ENCODE peak calls at places on chromosomes 11 and 22, in four cellular contexts. Q, E, R and B are unnamed samples.

GRCh38 chr11:121664144-121664543 is 211.4 kb upstream of the SORL1-AS1 start:
- DNase-seq in E (no peak), R (no peak), Q (no peak), B (no peak)

GRCh38 chr22:41951898-41952474 is at the start of gene SMIM45:
- DNase-seq in E (no peak), R (peak; percentile 87), Q (no peak), B (peak; percentile 72)

GRCh38 chr11:46615756-46616155 is 1.3 kb downstream of the HARBI1 start:
- DNase-seq in R (no peak), E (no peak), Q (no peak), B (no peak)

GRCh38 chr11:119148855-119149370 is at the start of gene ABCG4:
- DNase-seq in E (no peak), Q (no peak), R (peak; percentile 70), B (peak; percentile 88)

GRCh38 chr11:100949443-100949842 is 180.2 kb downstream of the PGR start:
- DNase-seq in R (no peak), Q (no peak), E (no peak), B (no peak)

GRCh38 chr11:44125598-44125997 is 30.1 kb downstream of the EXT2 start:
- DNase-seq in Q (no peak), R (no peak), E (no peak), B (no peak)

GRCh38 chr22:37068859-37069258 is 17.3 kb downstream of the KCTD17 start:
- DNase-seq in Q (no peak), E (no peak), R (peak; percentile 86), B (peak; percentile 78)

GRCh38 chr11:134754823-134755198 is 342.8 kb upstream of the B3GAT1 start:
- DNase-seq in E (no peak), R (no peak), Q (no peak), B (no peak)

GRCh38 chr22:26527574-26528465 is 15.5 kb upstream of the TFIP11 start:
- DNase-seq in Q (no peak), E (no peak), R (no peak), B (no peak)

GRCh38 chr22:44701824-44702478 is at the start of gene PRR5:
- DNase-seq in E (peak; percentile 81), Q (peak; percentile 90), R (peak; percentile 71), B (peak; percentile 96)

GRCh38 chr22:23216331-23217170 is 36.2 kb downstream of the BCR start:
- DNase-seq in Q (peak; percentile 53), E (peak; percentile 46), R (no peak), B (no peak)

GRCh38 chr11:134037093-134037908 is 31.6 kb upstream of the JAM3 start:
- DNase-seq in Q (peak; percentile 25), E (peak; percentile 66), R (peak; percentile 82), B (peak; percentile 58)

GRCh38 chr11:57335023-57335342 is 709 bp downstream of the SSRP1 start:
- DNase-seq in Q (no peak), E (no peak), R (no peak), B (no peak)

GRCh38 chr22:22687638-22688500 is 43.5 kb downstream of the GGTLC2 start:
- DNase-seq in Q (peak; percentile 90), R (peak; percentile 63), E (no peak), B (peak; percentile 41)

GRCh38 chr11:1019321-1019910 is 17.1 kb downstream of the MUC6 start:
- DNase-seq in Q (no peak), R (no peak), E (no peak), B (peak; percentile 65)

GRCh38 chr11:10478066-10478465 is 23.0 kb downstream of the AMPD3 start:
- DNase-seq in E (no peak), Q (no peak), R (no peak), B (peak; percentile 2)

GRCh38 chr22:32339190-32340012 is 18.3 kb upstream of the RFPL3 start:
- DNase-seq in E (no peak), R (peak; percentile 60), Q (no peak), B (no peak)

GRCh38 chr11:131491503-131491902 is 121.1 kb downstream of the NTM start:
- DNase-seq in R (no peak), Q (no peak), E (no peak), B (no peak)

GRCh38 chr11:131486937-131487336 is 116.5 kb downstream of the NTM start:
- DNase-seq in E (no peak), Q (no peak), R (no peak), B (no peak)

GRCh38 chr11:131483877-131484276 is 113.5 kb downstream of the NTM start:
- DNase-seq in R (no peak), E (no peak), Q (no peak), B (no peak)

GRCh38 chr11:131486100-131486499 is 115.7 kb downstream of the NTM start:
- DNase-seq in Q (no peak), E (no peak), R (no peak), B (no peak)

DNA sequence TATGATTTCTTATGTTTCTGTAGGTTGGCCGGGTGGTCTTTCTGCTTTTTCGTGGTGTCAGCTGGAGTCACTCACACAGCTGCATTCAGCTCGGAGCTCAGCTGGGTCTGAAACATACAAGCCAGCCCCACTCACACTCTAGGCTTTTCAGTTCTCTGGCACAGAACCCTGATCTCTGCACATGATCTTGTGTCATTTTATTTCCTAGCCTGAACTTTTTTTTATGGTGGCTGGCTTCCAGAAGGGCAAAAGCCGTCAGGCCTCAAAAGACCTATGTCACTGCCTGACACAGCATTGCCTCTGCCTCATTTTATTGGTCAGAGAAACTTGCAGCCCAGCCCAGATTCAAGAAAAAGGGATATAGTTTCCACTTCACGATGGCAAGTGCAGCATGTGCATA is 117.8 kb downstream of the NTM start:
- DNase-seq in E (no peak), Q (no peak), R (no peak), B (no peak)
- H3K27me3 ChIP-seq in E (no peaks in the 10 kb centered on the region), Q (no peaks in the 10 kb centered on the region), R (no peaks in the 10 kb centered on the region), B (no peaks in the 10 kb centered on the region)

DNA sequence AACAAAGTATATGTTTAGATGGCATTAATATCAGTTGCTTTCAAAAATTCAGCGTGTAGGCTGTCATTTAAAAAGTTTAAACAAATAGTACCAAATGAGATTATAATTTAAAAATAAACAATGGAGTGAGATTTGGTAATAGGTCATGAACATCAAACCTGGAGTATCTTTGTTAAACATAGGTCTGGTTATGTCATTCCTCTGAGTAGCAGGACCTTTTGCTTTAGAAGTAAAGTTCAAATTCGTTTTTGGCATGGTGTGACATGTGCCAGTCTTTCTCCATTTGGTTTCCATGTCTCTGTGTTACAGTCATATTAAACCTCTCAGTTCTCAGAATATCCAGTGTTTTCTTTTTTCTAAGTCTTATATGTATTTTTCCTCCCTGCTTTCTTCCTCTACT is 242.4 kb downstream of the TMEM135 start:
- DNase-seq in Q (no peak), E (no peak), R (no peak), B (no peak)
- H3K27me3 ChIP-seq in Q (no peaks in the 10 kb centered on the region), E (no peaks in the 10 kb centered on the region), R (no peaks in the 10 kb centered on the region), B (no peaks in the 10 kb centered on the region)

GRCh38 chr11:72643547-72643946 is 30.7 kb downstream of the PDE2A start:
- DNase-seq in E (no peak), Q (no peak), R (no peak), B (no peak)

GRCh38 chr11:72641900-72642814 is 32.1 kb downstream of the PDE2A start:
- DNase-seq in E (no peak), Q (peak; percentile 87), R (peak; percentile 56), B (peak; percentile 30)

GRCh38 chr11:72646024-72646423 is 28.2 kb downstream of the PDE2A start:
- DNase-seq in Q (no peak), R (no peak), E (no peak), B (no peak)

GRCh38 chr11:72641522-72641899 is 32.7 kb downstream of the PDE2A start:
- DNase-seq in Q (no peak), R (no peak), E (no peak), B (no peak)

DNA sequence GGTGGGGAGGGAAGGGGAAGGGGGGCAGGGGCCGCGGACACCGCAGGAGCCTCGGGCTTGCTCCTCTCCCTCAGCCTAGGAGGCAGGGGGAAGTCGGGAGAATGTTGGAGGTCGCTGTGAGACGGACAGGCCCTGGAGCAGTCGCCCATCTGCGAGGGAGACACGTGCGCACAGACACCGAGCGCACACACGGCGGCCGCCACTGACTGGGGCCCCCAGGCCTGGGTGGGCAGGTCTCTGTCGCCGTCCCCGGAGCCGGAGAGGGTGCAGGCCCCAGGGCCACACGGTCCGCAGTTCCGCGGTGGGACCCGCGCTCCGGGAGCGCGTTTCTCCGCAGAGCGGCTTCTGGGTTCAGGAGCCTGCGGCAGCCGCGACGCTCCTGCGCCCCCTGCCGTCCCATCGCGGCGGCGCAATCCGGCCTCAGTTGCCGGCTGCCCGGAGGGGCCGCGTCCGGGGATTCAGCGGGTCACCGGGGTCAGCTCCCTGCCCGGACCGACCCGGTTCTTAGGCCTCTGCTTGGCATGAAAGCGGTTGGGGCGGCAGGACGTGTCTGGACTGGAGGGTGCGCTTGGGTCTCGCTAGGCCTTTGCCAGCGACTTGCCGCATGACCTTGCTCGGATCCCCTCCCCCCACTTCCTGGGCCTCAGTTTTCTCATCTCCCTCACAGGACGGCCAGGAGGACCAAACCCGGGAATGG is 31.3 kb downstream of the PDE2A start:
- DNase-seq in R (peak; percentile 72), Q (peak; percentile 85), E (peak; percentile 68), B (peak; percentile 95)
- H3K27me3 ChIP-seq in R (peaks cover 44% of the 10 kb centered on the region), Q (peaks cover 30% of the 10 kb centered on the region), E (peaks cover 21% of the 10 kb centered on the region), B (peaks cover 19% of the 10 kb centered on the region)

GRCh38 chr11:20105427-20105826 is 54.8 kb downstream of the DBX1 start:
- DNase-seq in E (no peak), R (no peak), Q (no peak), B (no peak)
- H3K27me3 ChIP-seq in E (no peaks in the 10 kb centered on the region), R (no peaks in the 10 kb centered on the region), Q (no peaks in the 10 kb centered on the region), B (no peaks in the 10 kb centered on the region)

GRCh38 chr11:117794144-117794543 is 2.9 kb downstream of the DSCAML1 start:
- DNase-seq in Q (no peak), R (no peak), E (no peak), B (no peak)

GRCh38 chr11:117794772-117795629 is 2.0 kb downstream of the DSCAML1 start:
- DNase-seq in E (no peak), R (peak; percentile 32), Q (no peak), B (no peak)

GRCh38 chr11:117792992-117793391 is 4.0 kb downstream of the DSCAML1 start:
- DNase-seq in Q (no peak), E (no peak), R (no peak), B (no peak)

GRCh38 chr11:117793521-117793920 is 3.5 kb downstream of the DSCAML1 start:
- DNase-seq in E (no peak), Q (no peak), R (no peak), B (no peak)

DNA sequence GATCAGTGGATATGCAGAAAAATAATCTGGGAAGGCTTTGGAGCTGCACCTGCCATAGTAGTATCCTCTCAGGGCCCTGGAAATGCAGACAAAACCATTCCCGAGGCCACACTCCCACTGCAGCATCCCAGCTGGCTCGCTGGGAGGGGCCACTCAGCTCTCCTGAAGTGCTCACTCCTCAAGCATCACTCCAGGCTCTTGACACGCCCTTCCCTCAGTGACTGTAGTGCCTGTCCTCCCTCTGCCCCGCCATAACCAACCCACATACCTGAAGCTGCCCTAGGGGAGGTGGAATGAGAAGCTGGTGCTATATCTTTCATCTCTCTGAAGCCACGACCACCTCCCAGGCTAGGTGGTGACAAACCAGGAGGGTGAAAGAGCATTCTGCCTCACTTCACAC is 4.8 kb downstream of the DSCAML1 start:
- DNase-seq in E (no peak), R (no peak), Q (no peak), B (peak; percentile 74)
- H3K27me3 ChIP-seq in E (peaks cover 57% of the 10 kb centered on the region), R (peaks cover 44% of the 10 kb centered on the region), Q (peaks cover 13% of the 10 kb centered on the region), B (peaks cover 24% of the 10 kb centered on the region)

GRCh38 chr11:120208012-120208441 is 2.8 kb upstream of the OAF start:
- DNase-seq in E (no peak), Q (no peak), R (no peak), B (no peak)
- H3K27me3 ChIP-seq in E (peaks cover 7% of the 10 kb centered on the region), Q (no peaks in the 10 kb centered on the region), R (peaks cover 84% of the 10 kb centered on the region), B (no peaks in the 10 kb centered on the region)